ENCODE peak calls at places on chromosomes 16 and 17, in ten cellular contexts. X is cardiac muscle cell, U is esophagus squamous epithelium, T is GM12865, R is mesendoderm, B is kidney epithelial cell, Y is cardiac fibroblast, E is neuronal stem cell, P is aorta, N is choroid plexus epithelial cell. H is an unnamed sample.

GRCh38 chr17:48611681-48612455 is 1.1 kb upstream of the HOXB7 start:
- DNase-seq in Y (no peak), X (no peak), B (no peak), E (no peak), U (no peak), P (no peak), T (no peak), N (no peak), R (no peak), H (no peak)

GRCh38 chr16:1042076-1042744 is 30.3 kb upstream of the SSTR5 start:
- DNase-seq in P (no peak), B (no peak), T (no peak), N (no peak), E (no peak), R (no peak), Y (no peak), X (no peak), U (no peak), H (no peak)

GRCh38 chr17:80586464-80587228 is 42.0 kb downstream of the RPTOR start:
- DNase-seq in U (no peak), X (no peak), E (no peak), T (no peak), N (peak), B (no peak), P (peak), Y (no peak), R (no peak), H (no peak)

GRCh38 chr17:37212184-37212583 is 163.6 kb upstream of the C17orf78 start:
- DNase-seq in X (no peak), R (no peak), Y (peak), E (no peak), P (no peak), U (no peak), B (no peak), T (no peak), N (peak), H (no peak)

GRCh38 chr17:67434061-67434525 is 57.0 kb downstream of the PITPNC1 start:
- DNase-seq in U (no peak), B (no peak), R (peak), E (no peak), Y (peak), T (peak), N (no peak), P (peak), X (no peak), H (no peak)

GRCh38 chr16:56708821-56709685 is 20.9 kb upstream of the NUP93 start:
- DNase-seq in B (no peak), U (no peak), Y (no peak), X (no peak), N (no peak), P (no peak), E (no peak), T (no peak), R (no peak), H (no peak)

GRCh38 chr16:59324462-59324861 is 590.3 kb upstream of the GOT2 start:
- DNase-seq in X (no peak), Y (no peak), E (no peak), N (peak), R (no peak), U (no peak), P (no peak), B (peak), T (no peak), H (no peak)

GRCh38 chr16:86289304-86289703 is 221.0 kb upstream of the FOXF1 start:
- DNase-seq in B (no peak), Y (no peak), U (no peak), E (no peak), N (no peak), R (no peak), X (no peak), T (no peak), P (no peak), H (no peak)

GRCh38 chr17:7814969-7815368 is 19.0 kb upstream of the KDM6B start:
- DNase-seq in N (no peak), E (no peak), X (no peak), P (no peak), Y (no peak), R (no peak), U (no peak), B (no peak), T (no peak), H (no peak)

GRCh38 chr17:72280881-72281280 is 160.1 kb downstream of the SOX9 start:
- DNase-seq in U (no peak), B (no peak), E (no peak), T (no peak), X (no peak), Y (no peak), P (no peak), N (no peak), R (no peak), H (no peak)

GRCh38 chr17:67642488-67642887 is 75.2 kb upstream of the NOL11 start:
- DNase-seq in B (no peak), T (no peak), N (no peak), E (no peak), Y (no peak), X (no peak), R (no peak), U (no peak), P (no peak), H (no peak)

GRCh38 chr16:31181102-31181830 is 1.3 kb downstream of the FUS start:
- DNase-seq in R (peak), T (no peak), P (peak), E (peak), Y (peak), U (no peak), B (no peak), X (no peak), N (peak), H (no peak)

DNA sequence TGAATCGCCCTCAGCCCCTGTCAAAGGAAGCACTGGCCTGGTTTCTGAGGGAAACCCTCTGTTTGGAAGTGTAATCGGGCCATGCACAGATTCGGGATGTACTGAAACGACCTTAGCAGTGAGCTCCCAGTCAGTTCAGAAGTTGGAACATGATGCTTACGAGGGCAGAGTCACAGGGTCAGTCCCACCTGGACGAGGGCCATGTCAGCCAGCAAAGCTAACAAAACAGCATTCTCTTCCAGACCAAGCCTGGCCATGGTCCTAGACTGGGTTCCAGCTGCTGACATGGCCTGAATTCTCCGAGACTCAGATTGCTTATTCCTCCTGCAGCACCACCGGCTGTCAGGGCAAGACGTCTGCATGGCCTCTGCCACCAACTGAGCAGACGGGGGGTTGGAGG is 192.2 kb upstream of the WSCD1 start:
- DNase-seq in Y (no peak), X (no peak), N (peak), E (no peak), T (no peak), B (no peak), R (no peak), P (peak), U (no peak), H (no peak)
- H3K4me3 ChIP-seq in Y (no peak), X (no peak), N (no peak), E (no peak), T (no peak), B (no peak), R (no peak), P (no peak), U (no peak), H (no peak)

GRCh38 chr17:69046130-69046807 is 14.5 kb downstream of the ABCA9 start:
- DNase-seq in R (peak), P (no peak), U (no peak), N (no peak), B (no peak), X (no peak), E (no peak), Y (no peak), T (no peak), H (no peak)
- H3K4me3 ChIP-seq in R (no peak), P (no peak), U (no peak), N (no peak), B (no peak), X (no peak), E (no peak), Y (no peak), T (no peak), H (no peak)

GRCh38 chr17:57605734-57606105 is 139.4 kb downstream of the CCDC182 start:
- DNase-seq in Y (no peak), P (no peak), X (peak), R (no peak), E (no peak), N (no peak), B (no peak), U (no peak), T (no peak), H (no peak)
- H3K4me3 ChIP-seq in Y (no peak), P (no peak), X (no peak), R (no peak), E (no peak), N (no peak), B (no peak), U (no peak), T (no peak), H (no peak)

GRCh38 chr17:16080366-16080765 is 80.7 kb downstream of the TTC19 start:
- DNase-seq in R (no peak), E (no peak), B (no peak), T (no peak), U (no peak), P (no peak), X (no peak), N (no peak), Y (no peak), H (no peak)

GRCh38 chr17:16085066-16085699 is 85.6 kb downstream of the TTC19 start:
- DNase-seq in U (no peak), E (no peak), Y (peak), R (no peak), B (no peak), P (no peak), X (no peak), N (peak), T (no peak), H (peak)

GRCh38 chr17:16083223-16083622 is 83.6 kb downstream of the TTC19 start:
- DNase-seq in E (no peak), U (no peak), T (no peak), B (no peak), X (no peak), N (no peak), Y (no peak), R (no peak), P (no peak), H (no peak)

GRCh38 chr17:16086957-16087356 is 87.3 kb downstream of the TTC19 start:
- DNase-seq in B (no peak), N (no peak), U (no peak), T (no peak), Y (no peak), E (no peak), P (no peak), X (no peak), R (no peak), H (no peak)

GRCh38 chr17:16081507-16082087 is 82.0 kb downstream of the TTC19 start:
- DNase-seq in R (peak), P (no peak), X (no peak), E (no peak), Y (no peak), U (no peak), B (no peak), T (no peak), N (no peak), H (no peak)
- H3K4me3 ChIP-seq in R (no peak), P (no peak), X (no peak), E (no peak), Y (no peak), U (no peak), B (no peak), T (no peak), N (no peak), H (no peak)

GRCh38 chr17:55731586-55732250 is 9.1 kb upstream of the TMEM100 start:
- DNase-seq in T (no peak), X (peak), N (peak), R (peak), B (no peak), E (no peak), Y (peak), P (peak), U (no peak), H (no peak)
- H3K4me3 ChIP-seq in T (no peak), X (no peak), N (peak), R (no peak), B (no peak), E (peak), Y (no peak), P (no peak), U (no peak), H (no peak)

H was measured in AG09309.